ENCODE peak calls at places on chromosome 3, in five cellular contexts. Z is tibial artery; Y is CD8-positive, alpha-beta T cell; Q is Panc1; R is psoas muscle. N is an unnamed sample.

GRCh38 chr3:150096700-150097587 is 126.2 kb upstream of the PFN2 start:
- DNase-seq in Y (no peak), R (no peak), Q (no peak), Z (no peak), N (no peak)

GRCh38 chr3:134923286-134923685 is 128.2 kb downstream of the EPHB1 start:
- DNase-seq in R (no peak), Q (no peak), Y (no peak), Z (no peak), N (no peak)

GRCh38 chr3:183081459-183082183 is 17.7 kb downstream of the MCCC1 start:
- DNase-seq in Y (no peak), R (no peak), Q (no peak), Z (no peak), N (no peak)

GRCh38 chr3:65483475-65483874 is 555.2 kb downstream of the MAGI1 start:
- DNase-seq in Y (no peak), R (peak; percentile 68), Z (peak; percentile 74), Q (no peak), N (peak; percentile 50)

GRCh38 chr3:113717818-113718217 is 21.4 kb upstream of the USF3 start:
- DNase-seq in R (no peak), Y (no peak), Q (no peak), Z (no peak), N (no peak)

GRCh38 chr3:42937334-42937733 is 31.4 kb downstream of the ZNF662 start:
- DNase-seq in R (no peak), Z (no peak), Y (no peak), Q (no peak), N (no peak)

GRCh38 chr3:182605882-182606611 is 187.3 kb upstream of the ATP11B start:
- DNase-seq in Z (no peak), R (no peak), Q (no peak), Y (no peak), N (no peak)

GRCh38 chr3:159978353-159978752 is 10.3 kb upstream of the IL12A start:
- DNase-seq in R (no peak), Z (no peak), Q (no peak), Y (no peak), N (no peak)

GRCh38 chr3:64023187-64023860 is at the start of gene PSMD6:
- DNase-seq in Z (peak; percentile 89), R (peak; percentile 95), Q (peak; percentile 64), Y (peak; percentile 96), N (peak; percentile 88)

GRCh38 chr3:58271901-58272501 is 34.0 kb upstream of the RPP14 start:
- DNase-seq in Y (no peak), R (no peak), Z (no peak), Q (peak; percentile 30), N (no peak)

GRCh38 chr3:191391873-191392808 is 61.8 kb upstream of the UTS2B start:
- DNase-seq in Z (no peak), Y (no peak), Q (no peak), R (no peak), N (no peak)

GRCh38 chr3:49930922-49931321 is 1.3 kb upstream of the MON1A start:
- DNase-seq in Q (no peak), R (no peak), Y (no peak), Z (no peak), N (no peak)

GRCh38 chr3:71972031-71972430 is 187.1 kb upstream of the PROK2 start:
- DNase-seq in Y (no peak), R (no peak), Z (no peak), Q (no peak), N (no peak)

GRCh38 chr3:159773706-159774105 is 214.9 kb upstream of the IL12A start:
- DNase-seq in Z (no peak), Q (no peak), R (no peak), Y (no peak), N (no peak)

GRCh38 chr3:58656631-58657030 is 9.9 kb downstream of the FAM3D start:
- DNase-seq in Z (no peak), Y (no peak), Q (no peak), R (no peak), N (no peak)

GRCh38 chr3:127637971-127638370 is 9.0 kb downstream of the PODXL2 start:
- DNase-seq in Q (no peak), R (no peak), Z (no peak), Y (no peak), N (no peak)

GRCh38 chr3:63961891-63962290 is 49.7 kb upstream of the SCAANT1 start:
- DNase-seq in Y (no peak), Q (peak; percentile 28), R (no peak), Z (no peak), N (no peak)

GRCh38 chr3:128485283-128486156 is 7.5 kb downstream of the GATA2 start:
- DNase-seq in Z (no peak), R (peak; percentile 19), Y (no peak), Q (no peak), N (no peak)

GRCh38 chr3:186317478-186317877 is 44.6 kb downstream of the DGKG start:
- DNase-seq in R (no peak), Q (no peak), Z (no peak), Y (no peak), N (no peak)

GRCh38 chr3:184238246-184238818 is 8.9 kb downstream of the VWA5B2 start:
- DNase-seq in Q (no peak), Z (no peak), R (no peak), Y (no peak), N (no peak)

GRCh38 chr3:190070623-190071347 is 49.9 kb downstream of the P3H2 start:
- DNase-seq in Y (no peak), Q (no peak), Z (no peak), R (no peak), N (no peak)

GRCh38 chr3:87076951-87077350 is 86.0 kb upstream of the VGLL3 start:
- DNase-seq in R (no peak), Y (no peak), Q (no peak), Z (no peak), N (no peak)

GRCh38 chr3:17634964-17635363 is 107.5 kb downstream of the TBC1D5 start:
- DNase-seq in Z (no peak), Q (no peak), R (no peak), Y (no peak), N (no peak)

GRCh38 chr3:108222813-108223307 is 636 bp upstream of the IFT57 start:
- DNase-seq in Z (no peak), R (no peak), Y (no peak), Q (no peak), N (no peak)

GRCh38 chr3:32274306-32274705 is 35.8 kb downstream of the CMTM8 start:
- DNase-seq in Y (no peak), R (no peak), Z (no peak), Q (no peak), N (no peak)

GRCh38 chr3:195736866-195737490 is 16.2 kb downstream of the MUC20 start:
- DNase-seq in Q (no peak), Y (no peak), R (no peak), Z (no peak), N (no peak)

GRCh38 chr3:195732951-195733350 is 12.2 kb downstream of the MUC20 start:
- DNase-seq in R (no peak), Q (no peak), Z (no peak), Y (no peak), N (no peak)

GRCh38 chr3:195739561-195740111 is 18.9 kb downstream of the MUC20 start:
- DNase-seq in Q (no peak), R (no peak), Y (no peak), Z (no peak), N (no peak)

GRCh38 chr3:195735036-195735695 is 14.4 kb downstream of the MUC20 start:
- DNase-seq in R (no peak), Z (no peak), Y (no peak), Q (no peak), N (no peak)

DNA sequence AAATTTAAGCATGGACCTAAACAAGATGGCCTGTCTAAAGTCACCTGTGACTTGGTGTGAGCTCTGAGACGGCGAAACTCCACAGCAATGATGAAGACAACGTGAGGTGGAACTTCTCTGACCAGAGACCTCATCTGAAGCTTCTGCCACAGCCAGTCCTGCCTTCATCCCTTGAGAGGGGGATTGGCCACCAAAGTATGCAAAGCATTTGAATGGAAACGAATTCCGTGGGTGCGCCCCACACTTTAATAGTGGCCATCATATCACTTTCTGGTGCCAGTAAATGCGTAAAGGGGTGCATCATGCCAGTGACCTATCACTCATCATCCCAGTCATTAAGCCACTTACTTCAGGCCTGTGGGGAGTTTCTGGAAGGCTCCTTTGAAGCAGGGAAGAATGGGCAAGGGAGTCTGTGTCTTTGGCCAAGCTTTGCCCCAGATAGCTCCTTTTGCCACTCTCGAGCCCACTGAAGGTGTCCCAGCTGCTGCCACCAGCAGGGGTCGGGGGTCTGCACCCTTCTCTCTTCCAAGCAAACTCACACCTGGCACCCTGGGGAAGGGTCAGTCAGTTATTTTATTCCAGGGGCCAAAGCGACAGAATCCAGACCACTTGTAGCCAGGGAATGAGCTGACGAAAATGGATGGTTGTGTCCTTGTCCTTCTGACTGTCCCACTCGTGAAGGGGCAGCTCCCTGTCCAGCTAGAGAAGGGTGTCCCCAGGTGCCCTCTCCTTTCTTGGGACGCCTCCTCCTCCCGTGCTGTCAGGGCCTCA is 17.7 kb downstream of the MUC20 start:
- DNase-seq in Z (no peak), R (no peak), Y (no peak), Q (no peak), N (no peak)
- H3K27me3 ChIP-seq in Z (no peaks in the 10 kb centered on the region), R (no peaks in the 10 kb centered on the region), Y (no peaks in the 10 kb centered on the region), Q (peaks cover 6% of the 10 kb centered on the region), N (no peaks in the 10 kb centered on the region)

GRCh38 chr3:60323651-60324050 is 927.6 kb downstream of the FHIT start:
- DNase-seq in Z (no peak), Y (no peak), Q (no peak), R (no peak), N (no peak)
- H3K4me3 ChIP-seq in Z (no peak overlapping the region), Y (no peak overlapping the region), Q (no peak overlapping the region), R (no peak overlapping the region), N (no peak overlapping the region)

GRCh38 chr3:39978293-39978692 is 168.9 kb downstream of the MYRIP start:
- DNase-seq in Q (no peak), R (no peak), Z (no peak), Y (no peak), N (peak; percentile 24)

GRCh38 chr3:39980781-39981180 is 171.4 kb downstream of the MYRIP start:
- DNase-seq in Y (no peak), R (no peak), Q (no peak), Z (no peak), N (no peak)

GRCh38 chr3:39980021-39980420 is 170.6 kb downstream of the MYRIP start:
- DNase-seq in Z (no peak), R (no peak), Y (no peak), Q (no peak), N (no peak)

GRCh38 chr3:39981547-39982184 is 172.3 kb downstream of the MYRIP start:
- DNase-seq in R (no peak), Y (no peak), Z (no peak), Q (no peak), N (no peak)

GRCh38 chr3:39982665-39983357 is 173.4 kb downstream of the MYRIP start:
- DNase-seq in R (no peak), Q (no peak), Y (no peak), Z (no peak), N (no peak)
- H3K27ac ChIP-seq in R (no peak overlapping the region), Q (no peak overlapping the region), Y (no peak overlapping the region), Z (no peak overlapping the region), N (no peak overlapping the region)

DNA sequence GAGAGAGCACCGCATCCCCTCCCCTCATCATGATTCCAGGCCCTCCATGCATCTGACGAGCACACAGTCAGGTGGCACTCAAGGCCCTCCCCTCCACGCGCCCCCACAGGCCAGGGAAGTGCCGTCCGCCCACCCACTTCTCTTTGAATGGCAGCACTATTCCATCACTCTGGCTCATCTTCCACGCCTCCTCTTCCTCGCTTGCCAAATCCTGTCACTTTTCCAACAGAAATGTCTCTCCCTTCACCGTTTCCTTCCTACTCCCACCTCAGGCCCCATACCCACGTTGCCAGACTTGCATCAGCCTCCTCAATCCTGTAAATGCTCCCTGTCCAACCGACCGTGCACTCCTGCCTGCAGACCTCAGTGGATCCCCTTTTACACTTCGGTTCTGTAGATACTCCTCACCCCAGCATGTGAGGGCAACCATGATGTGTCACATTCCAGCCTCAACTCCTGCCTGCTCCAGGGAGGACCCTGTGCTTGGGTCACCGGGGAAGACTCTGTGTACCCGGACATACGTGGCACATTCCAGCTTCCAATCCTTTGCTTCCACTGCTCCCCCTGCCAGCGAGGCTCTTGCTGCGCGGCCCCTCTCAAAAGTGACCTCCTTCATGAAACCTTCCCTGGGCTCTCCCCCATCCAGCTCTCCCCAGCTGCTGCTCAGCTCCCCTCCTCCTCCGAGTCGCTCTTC is 29.6 kb downstream of the ADCY5 start:
- DNase-seq in Y (no peak), R (no peak), Z (no peak), Q (no peak), N (no peak)
- H3K27me3 ChIP-seq in Y (no peaks in the 10 kb centered on the region), R (no peaks in the 10 kb centered on the region), Z (no peaks in the 10 kb centered on the region), Q (peaks cover 2% of the 10 kb centered on the region), N (no peaks in the 10 kb centered on the region)

N was measured in adrenal gland.